ENCODE peak calls at places on chromosome 7, in nine cellular contexts. R, B, S, C, G, W, L, I and Y are unnamed samples.

GRCh38 chr7:92925876-92926696 is 89.7 kb upstream of the CDK6 start:
- DNase-seq in B (no peak), C (no peak), S (no peak), I (peak; percentile 26), G (peak; percentile 41), W (no peak), L (peak; percentile 67), R (no peak), Y (no peak)

GRCh38 chr7:101814081-101814995 is 3.1 kb upstream of the CUX1 start:
- DNase-seq in B (peak; percentile 67), S (peak; percentile 62), L (peak; percentile 49), W (peak; percentile 70), R (peak; percentile 87), C (peak; percentile 68), I (peak; percentile 50), G (peak; percentile 63), Y (no peak)

GRCh38 chr7:50339990-50340500 is 35.5 kb downstream of the IKZF1 start:
- DNase-seq in C (no peak), W (peak; percentile 75), G (no peak), I (no peak), L (no peak), S (no peak), R (peak; percentile 76), B (peak; percentile 74), Y (no peak)

GRCh38 chr7:138834583-138834982 is 36.6 kb upstream of the ATP6V0A4 start:
- DNase-seq in G (no peak), B (no peak), C (no peak), I (no peak), R (no peak), S (no peak), L (no peak), W (no peak), Y (no peak)

GRCh38 chr7:148058092-148058491 is 532.5 kb upstream of the C7orf33 start:
- DNase-seq in R (no peak), W (no peak), I (no peak), B (no peak), G (no peak), C (no peak), L (no peak), S (no peak), Y (no peak)

GRCh38 chr7:92753614-92754013 is 82.8 kb downstream of the CDK6 start:
- DNase-seq in W (no peak), I (peak; percentile 34), B (no peak), S (no peak), R (no peak), G (no peak), C (no peak), L (no peak), Y (no peak)

GRCh38 chr7:77338260-77338659 is 77.9 kb downstream of the GSAP start:
- DNase-seq in S (no peak), C (no peak), W (no peak), I (no peak), B (peak; percentile 23), G (no peak), L (no peak), R (no peak), Y (no peak)

GRCh38 chr7:135335628-135336139 is 102.0 kb downstream of the STRA8 start:
- DNase-seq in B (peak; percentile 26), L (peak; percentile 68), R (peak; percentile 46), W (no peak), S (peak; percentile 53), I (peak; percentile 59), C (peak; percentile 52), G (peak; percentile 87), Y (peak; percentile 48)

GRCh38 chr7:107236857-107237256 is 68.1 kb downstream of the HBP1 start:
- DNase-seq in R (no peak), B (no peak), C (no peak), W (no peak), I (no peak), G (no peak), L (peak; percentile 23), S (no peak), Y (no peak)

GRCh38 chr7:143510854-143511592 is 33.4 kb downstream of the TAS2R41 start:
- DNase-seq in C (no peak), G (no peak), B (no peak), L (no peak), S (no peak), I (no peak), R (no peak), W (no peak), Y (no peak)

GRCh38 chr7:143514487-143514886 is 36.8 kb downstream of the TAS2R41 start:
- DNase-seq in I (no peak), R (no peak), C (no peak), G (no peak), L (no peak), B (no peak), S (no peak), W (no peak), Y (no peak)

GRCh38 chr7:143514995-143515735 is 37.5 kb downstream of the TAS2R41 start:
- DNase-seq in L (peak; percentile 43), I (peak; percentile 30), G (no peak), C (no peak), W (no peak), R (no peak), S (no peak), B (no peak), Y (no peak)

GRCh38 chr7:143512488-143513340 is 35.0 kb downstream of the TAS2R41 start:
- DNase-seq in L (no peak), C (no peak), S (no peak), B (no peak), W (no peak), R (no peak), I (peak; percentile 31), G (no peak), Y (no peak)

DNA sequence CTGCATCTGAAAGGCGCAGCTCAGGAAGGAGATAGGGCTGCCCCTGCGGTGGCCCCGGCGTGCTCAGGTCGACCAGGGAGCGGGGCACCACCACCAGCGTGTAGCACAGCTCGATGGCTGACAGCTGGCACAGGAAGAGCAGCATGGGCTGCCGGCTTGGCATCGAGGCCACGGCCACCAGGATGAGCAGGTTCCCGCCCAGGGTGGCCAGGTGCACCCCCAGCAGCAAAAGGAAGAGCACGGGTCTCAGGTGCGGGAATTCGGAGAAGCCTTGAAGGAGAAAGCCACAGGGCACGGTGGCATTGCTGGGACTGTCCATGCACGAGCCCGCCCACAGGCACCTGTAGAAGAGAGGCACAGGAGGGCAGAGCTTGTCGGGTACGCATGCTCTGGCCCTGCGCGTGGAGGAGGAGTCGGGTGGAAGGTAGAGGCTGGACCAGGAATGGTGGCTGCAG is 33.9 kb downstream of the TAS2R41 start:
- DNase-seq in S (no peak), L (no peak), C (no peak), R (no peak), W (no peak), G (no peak), B (no peak), I (no peak), Y (no peak)
- H3K4me3 ChIP-seq in S (no peak overlapping the region), L (no peak overlapping the region), C (no peak overlapping the region), R (no peak overlapping the region), W (no peak overlapping the region), G (no peak overlapping the region), B (no peak overlapping the region), I (no peak overlapping the region), Y (no peak overlapping the region)

GRCh38 chr7:41870505-41871138 is 167.7 kb upstream of the INHBA start:
- DNase-seq in S (no peak), G (no peak), W (no peak), I (no peak), R (no peak), C (no peak), L (no peak), B (no peak), Y (no peak)

GRCh38 chr7:41869091-41869490 is 166.2 kb upstream of the INHBA start:
- DNase-seq in L (peak; percentile 47), S (no peak), G (no peak), C (no peak), R (no peak), B (no peak), W (no peak), I (no peak), Y (no peak)

GRCh38 chr7:41867639-41868038 is 164.7 kb upstream of the INHBA start:
- DNase-seq in W (no peak), B (no peak), R (no peak), C (no peak), I (no peak), L (no peak), G (no peak), S (no peak), Y (no peak)

GRCh38 chr7:41869596-41869995 is 166.7 kb upstream of the INHBA start:
- DNase-seq in I (no peak), L (no peak), S (peak; percentile 28), R (no peak), G (no peak), B (no peak), W (no peak), C (no peak), Y (no peak)

GRCh38 chr7:41870017-41870416 is 167.1 kb upstream of the INHBA start:
- DNase-seq in B (peak; percentile 28), C (no peak), W (no peak), L (no peak), S (no peak), I (no peak), R (no peak), G (no peak), Y (no peak)
- H3K4me3 ChIP-seq in B (no peak overlapping the region), C (no peak overlapping the region), W (no peak overlapping the region), L (no peak overlapping the region), S (no peak overlapping the region), I (no peak overlapping the region), R (no peak overlapping the region), G (no peak overlapping the region), Y (no peak overlapping the region)

GRCh38 chr7:125255793-125256192 is 326.2 kb upstream of the POT1 start:
- DNase-seq in G (no peak), R (no peak), B (no peak), L (no peak), W (no peak), C (no peak), S (no peak), I (no peak), Y (no peak)
- H3K4me3 ChIP-seq in G (no peak overlapping the region), R (no peak overlapping the region), B (no peak overlapping the region), L (no peak overlapping the region), W (no peak overlapping the region), C (no peak overlapping the region), S (no peak overlapping the region), I (no peak overlapping the region), Y (no peak overlapping the region)

GRCh38 chr7:55019691-55020480 is 1.1 kb downstream of the EGFR start:
- DNase-seq in R (no peak), S (no peak), G (peak; percentile 17), C (no peak), L (no peak), W (no peak), B (no peak), I (no peak), Y (no peak)

GRCh38 chr7:55021951-55022617 is 3.3 kb downstream of the EGFR start:
- DNase-seq in B (no peak), L (peak; percentile 66), G (no peak), W (no peak), I (peak; percentile 52), C (no peak), S (no peak), R (no peak), Y (no peak)

GRCh38 chr7:55022618-55022985 is 3.8 kb downstream of the EGFR start:
- DNase-seq in L (no peak), R (no peak), B (no peak), G (no peak), I (no peak), S (no peak), C (no peak), W (no peak), Y (no peak)

GRCh38 chr7:55020481-55020871 is 1.7 kb downstream of the EGFR start:
- DNase-seq in S (peak; percentile 53), L (peak; percentile 56), W (no peak), G (no peak), I (peak; percentile 50), C (no peak), B (no peak), R (no peak), Y (no peak)

GRCh38 chr7:55021053-55021452 is 2.2 kb downstream of the EGFR start:
- DNase-seq in B (no peak), W (no peak), S (no peak), G (no peak), C (no peak), L (no peak), I (no peak), R (no peak), Y (no peak)
- H3K4me3 ChIP-seq in B (no peak overlapping the region), W (no peak overlapping the region), S (peak overlapping the region; percentile 94), G (no peak overlapping the region), C (no peak overlapping the region), L (peak overlapping the region; percentile 85), I (peak overlapping the region; percentile 77), R (no peak overlapping the region), Y (peak overlapping the region; percentile 83)